ENCODE peak calls at places on chromosomes 12 and 14, in four cellular contexts. E, R, K and B are unnamed samples.

GRCh38 chr12:5511644-5512584 is 80.0 kb downstream of the NTF3 start:
- DNase-seq in K (peak), E (no peak), R (peak), B (no peak)

GRCh38 chr14:39169541-39169900 is 612 bp downstream of the TRAPPC6B start:
- DNase-seq in R (peak), K (peak), E (no peak), B (peak)

GRCh38 chr14:38662781-38663180 is 406.9 kb upstream of the CLEC14A start:
- DNase-seq in K (no peak), R (no peak), E (no peak), B (no peak)

GRCh38 chr12:127295630-127296029 is 971.3 kb upstream of the TMEM132C start:
- DNase-seq in R (no peak), E (no peak), K (no peak), B (no peak)

GRCh38 chr12:49885118-49885517 is 18.6 kb downstream of the FAIM2 start:
- DNase-seq in K (no peak), R (no peak), E (no peak), B (no peak)

GRCh38 chr14:30389134-30389900 is 169.6 kb upstream of the G2E3 start:
- DNase-seq in E (no peak), K (no peak), R (peak), B (peak)

GRCh38 chr14:87712386-87713113 is 280.4 kb downstream of the GALC start:
- DNase-seq in R (no peak), K (peak), E (peak), B (peak)

GRCh38 chr12:125351788-125352187 is 286.6 kb downstream of the AACS start:
- DNase-seq in R (no peak), E (no peak), K (no peak), B (no peak)

GRCh38 chr14:102525213-102526143 is 15.9 kb upstream of the ANKRD9 start:
- DNase-seq in E (no peak), K (peak), R (peak), B (peak)

GRCh38 chr12:614727-615060 is 48.6 kb downstream of the NINJ2 start:
- DNase-seq in R (no peak), E (no peak), K (no peak), B (no peak)

GRCh38 chr12:116141110-116141832 is 136.2 kb downstream of the MED13L start:
- DNase-seq in E (no peak), R (no peak), K (no peak), B (no peak)

GRCh38 chr12:34397591-34398365 is 375.5 kb downstream of the ALG10 start:
- DNase-seq in E (no peak), R (no peak), K (peak), B (peak)

GRCh38 chr12:67593041-67593870 is 55.3 kb upstream of the DYRK2 start:
- DNase-seq in R (peak), E (no peak), K (peak), B (no peak)

GRCh38 chr12:4947297-4947696 is 37.6 kb downstream of the KCNA1 start:
- DNase-seq in R (no peak), K (no peak), E (no peak), B (no peak)

GRCh38 chr12:53101931-53102781 is 1.1 kb upstream of the SOAT2 start:
- DNase-seq in K (peak), R (no peak), E (no peak), B (no peak)

GRCh38 chr12:46445551-46446235 is 73.1 kb upstream of the SLC38A2 start:
- DNase-seq in R (no peak), K (no peak), E (no peak), B (no peak)

GRCh38 chr14:89617142-89617460 is 200.1 kb upstream of the FOXN3 start:
- DNase-seq in K (no peak), R (peak), E (no peak), B (no peak)

GRCh38 chr12:88600272-88600671 is 20.0 kb upstream of the KITLG start:
- DNase-seq in K (peak), E (no peak), R (peak), B (no peak)

GRCh38 chr12:99370742-99371141 is 276.8 kb upstream of the GARIN6 start:
- DNase-seq in K (no peak), E (no peak), R (no peak), B (no peak)

GRCh38 chr12:117080707-117081141 is 18.5 kb downstream of the TESC start:
- DNase-seq in E (no peak), K (no peak), R (no peak), B (no peak)

GRCh38 chr12:102958073-102958829 is 777 bp downstream of the ASCL1 start:
- DNase-seq in K (peak), R (peak), E (peak), B (peak)

GRCh38 chr12:4813741-4814140 is 93.5 kb downstream of the GALNT8 start:
- DNase-seq in R (no peak), K (no peak), E (no peak), B (peak)

GRCh38 chr12:14999421-15000047 is 26.7 kb downstream of the PDE6H start:
- DNase-seq in E (peak), K (no peak), R (peak), B (no peak)

GRCh38 chr12:111942557-111942956 is 70.4 kb downstream of the TMEM116 start:
- DNase-seq in K (no peak), R (peak), E (no peak), B (no peak)

GRCh38 chr12:29599397-29599796 is 101.9 kb upstream of the OVCH1 start:
- DNase-seq in K (peak), R (no peak), E (no peak), B (no peak)